ENCODE peak calls at places on chromosomes 5 and 9, in eight cellular contexts. R, K, J, P, W, C, Y and E are unnamed samples.

GRCh38 chr5:147431586-147431985 is 78.3 kb downstream of the DPYSL3 start:
- DNase-seq in C (no peak), R (no peak), K (no peak), J (no peak), P (no peak), Y (no peak), W (no peak), E (no peak)

GRCh38 chr9:136829412-136829811 is 12.9 kb upstream of the AJM1 start:
- DNase-seq in J (no peak), C (no peak), Y (no peak), K (no peak), W (no peak), P (no peak), R (no peak), E (no peak)

GRCh38 chr9:134626576-134627416 is 14.8 kb upstream of the COL5A1 start:
- DNase-seq in C (no peak), Y (no peak), R (no peak), K (peak), W (peak), J (no peak), P (no peak), E (no peak)

GRCh38 chr5:90020575-90021535 is 388.7 kb downstream of the CETN3 start:
- DNase-seq in K (peak), W (peak), R (no peak), P (no peak), Y (no peak), J (no peak), C (no peak), E (peak)

GRCh38 chr5:72032769-72033168 is 74.5 kb upstream of the MAP1B start:
- DNase-seq in P (no peak), K (no peak), W (no peak), Y (no peak), C (no peak), R (no peak), J (no peak), E (no peak)

GRCh38 chr5:38466444-38467189 is 89.8 kb downstream of the LIFR start:
- DNase-seq in R (no peak), C (no peak), Y (peak), P (no peak), K (no peak), W (no peak), J (no peak), E (no peak)

GRCh38 chr5:148921350-148921749 is 94.9 kb downstream of the ADRB2 start:
- DNase-seq in Y (no peak), J (no peak), K (no peak), P (no peak), W (no peak), C (no peak), R (no peak), E (no peak)

GRCh38 chr5:173771058-173771742 is 116.9 kb upstream of the CPEB4 start:
- DNase-seq in Y (no peak), W (no peak), P (no peak), K (no peak), C (no peak), R (no peak), J (no peak), E (no peak)

GRCh38 chr9:136059321-136059791 is 35.7 kb downstream of the NACC2 start:
- DNase-seq in P (no peak), K (no peak), R (peak), Y (no peak), J (no peak), C (no peak), W (no peak), E (no peak)

GRCh38 chr9:33117816-33118215 is 41.3 kb upstream of the SMU1 start:
- DNase-seq in J (no peak), Y (no peak), K (no peak), W (no peak), C (no peak), R (no peak), P (no peak), E (no peak)

GRCh38 chr9:37037137-37037743 is 3.2 kb upstream of the PAX5 start:
- DNase-seq in R (no peak), P (no peak), W (no peak), K (no peak), Y (no peak), C (no peak), J (no peak), E (no peak)

GRCh38 chr9:129021091-129021490 is 7.0 kb downstream of the SH3GLB2 start:
- DNase-seq in W (no peak), Y (no peak), J (no peak), R (no peak), K (no peak), C (no peak), P (no peak), E (no peak)

GRCh38 chr9:126604059-126604685 is 9.6 kb upstream of the LMX1B start:
- DNase-seq in J (no peak), W (no peak), R (no peak), P (no peak), C (no peak), Y (no peak), K (no peak), E (no peak)

GRCh38 chr5:10434392-10434791 is 7.3 kb upstream of the ROPN1L start:
- DNase-seq in R (no peak), Y (no peak), K (peak), J (no peak), P (no peak), W (no peak), C (no peak), E (no peak)

GRCh38 chr5:126778675-126779403 is 1.9 kb downstream of the LMNB1 start:
- DNase-seq in J (no peak), W (no peak), K (peak), C (no peak), P (no peak), R (no peak), Y (no peak), E (peak)

DNA sequence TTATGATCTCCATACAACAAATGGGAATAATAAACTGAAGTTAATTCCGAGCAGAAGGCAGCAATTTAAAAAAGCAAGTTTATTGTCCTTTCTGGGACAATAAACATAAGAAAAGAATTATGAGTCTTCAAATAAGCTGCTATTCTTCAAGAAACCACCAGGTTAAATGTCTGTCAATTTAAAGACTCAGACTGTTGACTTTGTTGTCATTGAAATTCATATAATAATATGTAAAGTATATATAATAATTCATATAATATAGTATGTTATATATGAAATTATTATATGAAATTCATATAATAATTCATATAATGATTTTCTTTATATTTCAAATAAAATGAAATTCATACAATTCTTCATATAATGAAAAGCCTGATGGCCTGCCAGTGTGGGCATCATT is 497.5 kb upstream of the RGMB start:
- DNase-seq in R (no peak), C (no peak), W (no peak), K (no peak), J (no peak), P (no peak), Y (no peak), E (no peak)
- TF ChIP-seq CTCF in R (peak), C (no peak), W (no peak), K (no peak), J (peak), P (no peak), Y (no peak), E (no peak)

GRCh38 chr5:150302301-150303069 is at the start of gene ARSI:
- DNase-seq in R (peak), C (peak), K (no peak), P (peak), J (no peak), W (peak), Y (peak), E (peak)
- TF ChIP-seq CTCF in R (peak), C (peak), K (no peak), P (peak), J (peak), W (peak), Y (peak), E (peak)

GRCh38 chr9:1427856-1428255 is 377.7 kb downstream of the DMRT2 start:
- DNase-seq in R (no peak), Y (no peak), C (no peak), W (no peak), J (no peak), P (no peak), K (no peak), E (no peak)

GRCh38 chr9:1434082-1434481 is 383.9 kb downstream of the DMRT2 start:
- DNase-seq in P (no peak), W (no peak), K (no peak), Y (no peak), R (peak), C (peak), J (no peak), E (no peak)

DNA sequence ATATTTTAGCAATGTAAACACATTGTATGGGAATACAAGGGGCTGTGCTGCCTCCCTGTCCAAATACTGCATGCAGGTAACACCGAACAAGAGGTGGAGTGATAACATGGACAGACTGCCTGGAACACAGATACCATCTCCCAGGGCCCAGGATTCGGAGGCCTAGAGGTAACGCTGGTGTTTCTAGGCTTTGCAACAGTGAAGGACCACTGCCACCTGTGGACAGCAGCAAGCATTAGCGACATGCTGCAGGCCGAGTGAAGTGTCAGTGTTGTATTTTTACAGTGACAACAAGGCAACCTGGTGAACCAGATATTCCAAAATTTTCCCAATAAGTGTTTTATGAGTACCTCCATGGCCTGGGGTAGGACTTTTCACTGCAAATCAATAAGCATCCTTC is 379.2 kb downstream of the DMRT2 start:
- DNase-seq in J (no peak), C (peak), R (peak), K (no peak), P (peak), Y (no peak), W (no peak), E (no peak)
- TF ChIP-seq CTCF in J (peak), C (no peak), R (no peak), K (no peak), P (peak), Y (peak), W (peak), E (no peak)

DNA sequence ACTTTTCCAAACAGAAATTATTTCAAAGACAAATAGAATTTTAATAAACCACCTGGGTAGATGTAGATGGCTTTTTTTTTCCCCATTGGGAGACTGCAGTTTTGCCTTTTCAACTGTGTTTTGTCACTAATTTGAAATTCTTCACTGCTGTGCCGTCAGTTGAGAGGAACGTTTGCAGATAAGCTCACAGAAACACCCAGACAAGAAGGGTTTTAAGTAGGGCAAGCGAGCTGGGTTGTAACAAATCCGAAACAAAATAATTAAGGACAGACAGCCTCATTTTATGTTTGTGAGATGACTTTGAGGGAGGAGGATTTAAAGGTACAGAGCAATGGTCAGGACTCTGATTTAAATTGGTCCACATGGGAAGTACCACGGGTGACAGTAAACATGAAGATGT is 155.1 kb upstream of the NTRK2 start:
- DNase-seq in Y (no peak), R (no peak), P (no peak), C (no peak), W (no peak), J (no peak), K (no peak), E (no peak)
- TF ChIP-seq CTCF in Y (no peak), R (no peak), P (no peak), C (no peak), W (no peak), J (no peak), K (no peak), E (no peak)

DNA sequence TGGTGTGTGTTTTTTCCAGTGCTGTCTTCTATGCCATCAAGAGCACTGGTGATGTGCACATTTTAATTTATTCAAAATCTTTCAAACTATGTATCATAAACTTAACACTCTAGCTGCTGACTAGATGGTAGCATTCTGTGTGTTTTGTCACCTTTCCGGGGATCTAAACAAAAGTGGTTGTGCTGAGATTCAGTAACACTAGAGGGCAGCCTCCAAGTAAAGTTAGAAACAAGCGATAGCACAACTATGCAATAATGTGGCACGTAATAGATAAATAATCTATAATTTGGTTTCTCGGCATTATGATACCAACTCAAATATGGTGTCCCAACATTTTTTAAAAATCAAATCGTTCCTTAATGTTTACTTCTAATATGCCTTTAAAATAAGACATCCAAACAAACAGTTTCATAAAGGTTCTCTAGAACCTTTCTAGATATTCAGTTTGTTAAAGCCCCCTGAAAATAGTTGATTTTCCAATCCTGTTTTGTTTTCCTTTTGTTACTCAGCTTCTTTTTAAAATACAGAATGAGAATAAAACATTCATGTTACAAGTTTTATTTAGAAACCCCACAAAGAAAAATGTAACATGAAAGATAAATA is 16.9 kb downstream of the SEMA6A start:
- DNase-seq in R (no peak), W (no peak), C (peak), P (peak), Y (no peak), K (no peak), J (no peak), E (peak)
- TF ChIP-seq CTCF in R (peak), W (peak), C (peak), P (peak), Y (peak), K (peak), J (peak), E (peak)

DNA sequence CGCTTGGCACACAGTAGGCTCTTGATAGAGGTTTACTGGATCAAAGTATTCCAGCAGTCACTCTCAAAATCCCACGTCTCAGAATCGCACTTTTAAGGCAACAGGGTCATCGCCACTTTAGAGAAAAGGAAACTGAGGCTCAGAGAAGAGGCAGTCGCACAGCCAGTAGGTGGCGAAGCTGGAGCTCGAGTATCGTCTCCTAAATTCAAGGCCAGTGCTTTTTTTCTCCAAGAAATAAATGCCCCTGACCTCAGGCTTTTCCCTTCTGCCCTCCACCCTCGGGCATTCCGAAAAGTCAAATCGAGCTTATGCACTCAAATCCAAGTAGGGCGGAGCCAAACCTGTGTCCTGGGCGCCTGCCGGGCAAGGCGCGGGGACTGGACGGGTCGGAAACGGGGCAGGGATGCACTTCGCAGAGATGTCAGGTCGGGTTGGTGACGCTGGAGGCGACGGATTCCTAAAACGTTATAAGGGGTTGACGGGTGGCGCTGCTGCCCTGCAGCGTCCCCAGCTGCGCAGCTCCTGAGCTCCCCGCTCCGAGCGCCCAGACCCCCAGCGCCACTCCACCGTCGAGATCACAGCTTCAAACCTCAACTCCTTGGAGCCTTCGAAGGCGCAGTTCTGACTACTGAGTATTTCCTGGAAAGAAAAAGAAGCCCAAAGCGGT is 4.7 kb upstream of the FOXB2 start:
- DNase-seq in P (no peak), R (peak), W (no peak), J (peak), C (no peak), K (no peak), Y (no peak), E (no peak)
- TF ChIP-seq CTCF in P (peak), R (no peak), W (peak), J (peak), C (no peak), K (peak), Y (no peak), E (no peak)

GRCh38 chr5:41112486-41113455 is 41.6 kb upstream of the MROH2B start:
- DNase-seq in P (no peak), K (peak), Y (no peak), W (peak), R (no peak), C (no peak), J (no peak), E (no peak)
- TF ChIP-seq CTCF in P (no peak), K (no peak), Y (no peak), W (no peak), R (no peak), C (no peak), J (no peak), E (no peak)

DNA sequence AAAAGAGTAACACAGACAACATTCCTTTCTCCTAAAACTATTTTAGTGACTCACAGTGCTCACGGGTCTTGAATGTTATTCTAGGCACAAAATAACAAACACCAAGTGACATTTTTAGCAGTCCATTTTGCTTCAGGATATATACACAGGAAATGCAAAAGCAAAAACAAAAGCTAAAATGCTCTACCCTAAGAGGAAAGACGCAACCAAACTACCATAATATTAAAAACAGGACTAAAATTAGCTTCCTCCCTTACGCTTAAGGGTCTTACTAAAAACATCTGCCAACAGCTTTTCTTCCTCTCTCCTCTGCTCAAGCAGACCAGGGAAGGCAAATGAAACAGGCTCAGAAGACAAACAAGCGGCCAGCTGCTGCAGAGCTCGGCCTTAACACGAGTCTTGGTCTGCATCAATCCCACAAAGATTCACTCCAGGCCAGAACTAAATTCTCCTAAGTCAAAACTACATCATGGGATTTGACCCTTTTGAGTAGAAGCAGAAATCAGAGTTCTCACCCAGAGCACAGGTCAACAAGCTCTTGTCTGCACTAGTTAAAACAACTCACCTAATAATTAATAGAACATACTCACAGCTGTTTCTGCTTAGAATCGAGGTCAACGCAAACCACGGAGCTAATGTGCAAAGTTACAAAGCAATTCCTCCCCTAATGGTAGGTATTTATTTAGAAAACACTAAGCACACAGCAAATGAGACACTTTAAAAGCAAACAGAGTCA is 62.3 kb downstream of the RAPGEF1 start:
- DNase-seq in K (peak), W (no peak), R (no peak), C (no peak), P (peak), J (no peak), Y (no peak), E (no peak)
- TF ChIP-seq CTCF in K (no peak), W (no peak), R (no peak), C (no peak), P (no peak), J (no peak), Y (no peak), E (no peak)

DNA sequence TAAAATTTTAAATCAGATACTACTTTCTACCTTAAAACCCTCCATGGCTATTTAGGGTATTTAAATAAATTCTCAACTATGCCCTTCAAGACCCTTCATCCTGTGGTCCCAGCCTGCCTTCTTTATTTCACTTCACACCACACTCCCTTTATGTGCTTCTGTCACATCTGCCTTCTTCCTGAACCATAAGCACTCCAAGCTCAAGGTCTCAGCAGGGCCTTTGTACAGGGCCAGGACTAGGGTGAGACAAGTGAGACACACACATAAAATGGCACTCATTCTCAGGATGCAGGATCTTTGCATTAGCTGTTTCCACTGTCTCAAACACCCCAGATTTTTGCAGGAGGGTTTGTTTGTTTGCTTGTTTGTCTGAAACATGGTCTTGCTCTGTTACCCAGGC is 7.6 kb downstream of the ITK start:
- DNase-seq in Y (no peak), P (no peak), R (no peak), C (no peak), K (no peak), W (no peak), J (no peak), E (no peak)
- TF ChIP-seq CTCF in Y (no peak), P (no peak), R (no peak), C (no peak), K (no peak), W (no peak), J (no peak), E (no peak)